ENCODE peak calls at places on chromosomes 12 and 14, in five cellular contexts. G is thoracic aorta, Q is BE2C, N is HCT116, Y is psoas muscle. T is an unnamed sample.

GRCh38 chr12:41108032-41108431 is 80.1 kb upstream of the PDZRN4 start:
- DNase-seq in G (no peak), Q (no peak), N (no peak), Y (no peak), T (no peak)

GRCh38 chr14:93538411-93538810 is 107.7 kb downstream of the UNC79 start:
- DNase-seq in G (no peak), Q (peak; percentile 35), N (peak; percentile 38), Y (no peak), T (peak; percentile 5)

GRCh38 chr14:55088356-55088755 is 36.9 kb downstream of the MAPK1IP1L start:
- DNase-seq in G (no peak), Q (no peak), N (no peak), Y (no peak), T (no peak)

GRCh38 chr12:81859521-81859920 is 100.4 kb upstream of the PPFIA2 start:
- DNase-seq in G (no peak), Q (no peak), N (no peak), Y (no peak), T (no peak)

GRCh38 chr12:130655010-130655409 is 61.1 kb downstream of the RIMBP2 start:
- DNase-seq in G (no peak), Q (no peak), N (no peak), Y (no peak), T (no peak)

GRCh38 chr12:19572920-19573558 is 133.7 kb downstream of the AEBP2 start:
- DNase-seq in G (no peak), Q (peak; percentile 56), N (peak; percentile 32), Y (no peak), T (peak; percentile 73)

GRCh38 chr14:57889245-57889644 is 23.4 kb upstream of the SLC35F4 start:
- DNase-seq in G (peak; percentile 11), Q (no peak), N (no peak), Y (no peak), T (no peak)

GRCh38 chr14:100735271-100735670 is 8.6 kb downstream of the DLK1 start:
- DNase-seq in G (no peak), Q (no peak), N (no peak), Y (no peak), T (no peak)

GRCh38 chr14:34051966-34052657 is 101.2 kb upstream of the EGLN3 start:
- DNase-seq in G (no peak), Q (no peak), N (peak; percentile 88), Y (peak; percentile 24), T (peak; percentile 82)

GRCh38 chr14:28936601-28937000 is 170.0 kb downstream of the FOXG1 start:
- DNase-seq in G (no peak), Q (no peak), N (no peak), Y (no peak), T (no peak)

GRCh38 chr14:104443391-104444158 is 136.0 kb upstream of the C14orf180 start:
- DNase-seq in G (no peak), Q (peak; percentile 30), N (no peak), Y (no peak), T (peak; percentile 36)

GRCh38 chr12:98401427-98401826 is 114.0 kb upstream of the TMPO start:
- DNase-seq in G (no peak), Q (peak; percentile 83), N (no peak), Y (no peak), T (peak; percentile 3)

DNA sequence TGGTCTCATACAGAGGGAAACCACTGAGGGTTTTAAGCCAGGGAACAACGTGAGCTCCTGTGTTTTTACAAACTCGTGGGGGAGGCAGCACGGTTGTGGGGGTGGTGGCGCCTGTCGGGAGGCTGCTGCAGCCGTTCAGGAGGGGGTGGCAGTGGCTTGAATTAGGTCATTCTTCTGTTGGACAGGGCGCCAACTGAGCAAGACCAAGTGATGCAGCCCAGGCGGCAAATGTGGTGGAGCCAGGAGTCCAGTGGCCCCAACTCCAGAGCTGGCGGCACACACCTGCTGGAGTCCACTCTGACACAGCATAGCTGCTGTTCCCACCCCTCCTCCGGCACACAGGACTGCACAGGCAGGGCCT is 27.8 kb downstream of the FBRSL1 start:
- DNase-seq in G (no peak), Q (no peak), N (no peak), Y (no peak), T (no peak)
- H3K4me1 ChIP-seq in G (no peaks in the 10 kb centered on the region), Q (no peaks in the 10 kb centered on the region), N (no peaks in the 10 kb centered on the region), Y (no peaks in the 10 kb centered on the region), T (no peaks in the 10 kb centered on the region)

GRCh38 chr12:121003650-121004049 is 12.6 kb downstream of the C12orf43 start:
- DNase-seq in G (no peak), Q (no peak), N (no peak), Y (no peak), T (no peak)
- TF ChIP-seq CTCF in G (no peak), Q (peak; percentile 25), N (peak; percentile 56), Y (no peak), T (no peak)

GRCh38 chr12:48424644-48425043 is 47.7 kb upstream of the ANP32D start:
- DNase-seq in G (no peak), Q (no peak), N (no peak), Y (no peak), T (no peak)

GRCh38 chr12:48420031-48420775 is 52.2 kb upstream of the ANP32D start:
- DNase-seq in G (no peak), Q (no peak), N (no peak), Y (no peak), T (no peak)

GRCh38 chr12:48422060-48422459 is 50.3 kb upstream of the ANP32D start:
- DNase-seq in G (no peak), Q (no peak), N (no peak), Y (no peak), T (no peak)

GRCh38 chr12:48423200-48423599 is 49.2 kb upstream of the ANP32D start:
- DNase-seq in G (no peak), Q (no peak), N (no peak), Y (no peak), T (peak; percentile 34)

DNA sequence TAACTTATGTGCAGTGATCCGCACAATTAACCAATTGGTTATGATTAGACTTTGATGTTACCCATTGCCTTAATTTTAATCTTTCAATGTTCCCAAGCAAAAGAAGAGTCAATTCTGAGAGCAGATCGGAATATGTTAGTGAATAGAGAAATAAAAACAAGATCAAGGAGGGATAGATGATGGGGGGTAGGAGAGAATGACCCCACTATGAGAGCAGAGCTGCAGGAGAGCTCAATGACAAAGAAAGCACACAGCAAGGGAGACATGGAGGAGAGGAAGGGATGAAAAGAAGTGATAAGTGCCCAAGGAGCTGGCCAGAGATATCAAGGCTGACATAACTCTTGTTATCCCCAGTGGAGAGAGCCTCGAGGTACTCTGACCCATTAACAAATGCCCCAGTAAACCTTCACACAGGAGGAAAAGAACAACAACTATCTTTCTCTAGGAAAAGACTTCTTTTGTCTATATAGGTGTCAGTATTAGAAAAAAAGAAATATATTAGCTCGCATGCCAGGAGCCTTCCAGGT is 52.9 kb upstream of the ANP32D start:
- DNase-seq in G (no peak), Q (no peak), N (no peak), Y (no peak), T (no peak)
- H3K27me3 ChIP-seq in G (no peaks in the 10 kb centered on the region), Q (no peaks in the 10 kb centered on the region), N (peaks cover 4% of the 10 kb centered on the region), Y (no peaks in the 10 kb centered on the region), T (no peaks in the 10 kb centered on the region)

DNA sequence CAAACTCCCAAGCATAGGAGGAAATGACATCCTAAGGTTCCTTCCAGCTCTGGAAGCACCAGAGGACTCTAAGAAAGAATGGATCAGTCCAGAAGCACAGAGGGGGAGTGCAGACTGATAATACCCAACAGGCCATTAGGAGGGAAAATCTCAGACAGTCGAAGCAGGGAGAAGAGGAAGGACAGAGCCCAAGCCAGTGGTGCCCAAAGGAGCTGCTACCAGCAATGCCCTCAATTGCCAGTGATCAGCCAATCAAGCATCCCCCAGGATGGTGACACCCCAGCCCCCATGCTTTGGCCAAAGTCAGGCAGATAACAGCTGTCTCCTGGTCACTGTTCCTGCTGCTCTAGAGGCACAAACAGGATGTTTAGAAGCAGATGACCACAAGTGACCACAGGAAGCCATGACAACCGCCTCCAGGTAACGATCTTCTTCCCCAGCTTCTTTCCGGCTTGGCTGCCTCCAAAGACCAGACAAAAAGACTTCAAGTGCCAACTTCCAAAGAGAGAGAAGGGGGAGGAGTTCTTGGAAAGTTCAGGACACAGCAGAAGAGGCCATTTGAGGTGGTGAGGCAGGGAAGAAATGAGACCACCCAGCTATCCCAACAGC is 16.2 kb downstream of the PXN start:
- DNase-seq in G (no peak), Q (no peak), N (no peak), Y (no peak), T (no peak)
- H3K4me1 ChIP-seq in G (peaks cover 64% of the 10 kb centered on the region), Q (peaks cover 14% of the 10 kb centered on the region), N (peaks cover 53% of the 10 kb centered on the region), Y (peaks cover 81% of the 10 kb centered on the region), T (peaks cover 31% of the 10 kb centered on the region)

GRCh38 chr12:114682920-114683708 is 861 bp downstream of the TBX3 start:
- DNase-seq in G (no peak), Q (no peak), N (no peak), Y (peak; percentile 17), T (peak; percentile 73)
- TF ChIP-seq CTCF in G (no peak), Q (no peak), N (peak; percentile 14), Y (peak; percentile 23), T (no peak)

DNA sequence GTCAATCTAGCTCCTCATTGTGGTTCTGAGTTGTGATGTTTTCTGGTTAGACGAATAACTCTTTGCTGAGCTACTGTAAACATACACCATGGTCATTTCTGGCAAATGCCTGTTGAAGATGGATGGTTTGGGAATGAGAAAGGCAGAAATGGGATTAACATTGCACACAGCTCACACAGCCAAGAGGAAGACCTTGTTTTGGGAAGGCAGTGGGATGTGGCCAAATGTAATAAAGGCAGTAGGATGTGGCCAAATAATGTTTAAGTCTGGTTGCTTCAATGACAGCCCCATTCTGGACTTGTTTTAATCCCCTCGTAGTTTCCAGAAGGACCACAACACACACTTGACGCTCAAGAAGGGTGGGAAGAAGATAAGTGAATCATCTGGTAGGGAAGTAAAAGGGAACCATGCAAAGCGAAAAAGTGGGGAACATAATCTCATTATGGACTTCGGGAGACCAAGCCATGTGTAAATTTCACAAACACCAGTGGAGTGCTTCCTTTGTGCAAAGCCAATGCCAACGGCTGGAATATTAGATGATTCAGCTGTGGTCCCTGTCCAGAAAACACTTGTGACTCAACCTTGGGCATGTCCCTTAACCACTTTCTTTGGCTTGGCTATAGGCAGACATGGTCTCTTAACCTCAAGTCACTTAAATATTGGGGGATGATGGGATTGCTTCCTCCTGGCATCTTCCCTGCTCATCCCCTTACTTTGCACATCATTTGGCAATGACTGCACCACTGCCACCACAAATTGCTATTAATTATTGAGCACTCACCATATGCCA is 284.4 kb upstream of the CRY1 start:
- DNase-seq in G (no peak), Q (no peak), N (no peak), Y (no peak), T (no peak)
- H3K27me3 ChIP-seq in G (no peaks in the 10 kb centered on the region), Q (no peaks in the 10 kb centered on the region), N (no peaks in the 10 kb centered on the region), Y (no peaks in the 10 kb centered on the region), T (no peaks in the 10 kb centered on the region)

GRCh38 chr12:46367351-46368029 is 5.1 kb downstream of the SLC38A2 start:
- DNase-seq in G (no peak), Q (no peak), N (no peak), Y (no peak), T (peak; percentile 70)
- H3K4me1 ChIP-seq in G (peaks cover 79% of the 10 kb centered on the region), Q (peaks cover 12% of the 10 kb centered on the region), N (peaks cover 32% of the 10 kb centered on the region), Y (peaks cover 80% of the 10 kb centered on the region), T (peaks cover 31% of the 10 kb centered on the region)

T was measured in cardiac muscle cell.